ENCODE peak calls at places on chromosomes 1 and 21, in nine cellular contexts. One of them, this sample, is unnamed.

GRCh38 chr1:99457381-99458165 is 188.3 kb upstream of the PALMD start:
- DNase-seq in GM13977: no peak
- DNase-seq in brain microvascular endothelial cell: peak; percentile 77
- DNase-seq in IMR-90: peak; percentile 89
- DNase-seq in OCI-LY7: no peak
- DNase-seq in CD4-positive, alpha-beta T cell: no peak
- DNase-seq in HFF-Myc: peak; percentile 75
- DNase-seq in AG09319: no peak
- DNase-seq in SK-N-SH: peak; percentile 27
- DNase-seq in this sample: no peak

GRCh38 chr1:233299450-233299849 is 3.9 kb upstream of the PCNX2 start:
- DNase-seq in brain microvascular endothelial cell: no peak
- DNase-seq in CD4-positive, alpha-beta T cell: no peak
- DNase-seq in HFF-Myc: no peak
- DNase-seq in AG09319: no peak
- DNase-seq in SK-N-SH: no peak
- DNase-seq in IMR-90: no peak
- DNase-seq in GM13977: no peak
- DNase-seq in OCI-LY7: no peak
- DNase-seq in this sample: no peak

GRCh38 chr21:42199488-42200463 is 19.2 kb upstream of the ABCG1 start:
- DNase-seq in SK-N-SH: no peak
- DNase-seq in HFF-Myc: peak; percentile 14
- DNase-seq in brain microvascular endothelial cell: peak; percentile 9
- DNase-seq in OCI-LY7: peak; percentile 79
- DNase-seq in CD4-positive, alpha-beta T cell: no peak
- DNase-seq in IMR-90: peak; percentile 77
- DNase-seq in GM13977: no peak
- DNase-seq in AG09319: peak; percentile 20
- DNase-seq in this sample: no peak

GRCh38 chr1:18597159-18598042 is 33.2 kb upstream of the PAX7 start:
- DNase-seq in brain microvascular endothelial cell: peak; percentile 25
- DNase-seq in IMR-90: peak; percentile 25
- DNase-seq in OCI-LY7: peak; percentile 51
- DNase-seq in GM13977: peak; percentile 64
- DNase-seq in HFF-Myc: no peak
- DNase-seq in AG09319: no peak
- DNase-seq in SK-N-SH: peak; percentile 77
- DNase-seq in CD4-positive, alpha-beta T cell: peak; percentile 45
- DNase-seq in this sample: peak; percentile 57

GRCh38 chr1:225509376-225509707 is 81.5 kb upstream of the LBR start:
- DNase-seq in HFF-Myc: no peak
- DNase-seq in SK-N-SH: no peak
- DNase-seq in AG09319: no peak
- DNase-seq in OCI-LY7: no peak
- DNase-seq in CD4-positive, alpha-beta T cell: no peak
- DNase-seq in GM13977: no peak
- DNase-seq in IMR-90: no peak
- DNase-seq in brain microvascular endothelial cell: no peak
- DNase-seq in this sample: no peak

GRCh38 chr1:72397786-72398185 is 115.4 kb upstream of the NEGR1 start:
- DNase-seq in HFF-Myc: peak; percentile 75
- DNase-seq in GM13977: no peak
- DNase-seq in brain microvascular endothelial cell: peak; percentile 90
- DNase-seq in SK-N-SH: no peak
- DNase-seq in CD4-positive, alpha-beta T cell: no peak
- DNase-seq in AG09319: peak; percentile 55
- DNase-seq in IMR-90: peak; percentile 74
- DNase-seq in OCI-LY7: no peak
- DNase-seq in this sample: no peak

GRCh38 chr1:24867064-24867870 is 62.8 kb downstream of the RUNX3 start:
- DNase-seq in SK-N-SH: no peak
- DNase-seq in GM13977: no peak
- DNase-seq in HFF-Myc: no peak
- DNase-seq in AG09319: no peak
- DNase-seq in CD4-positive, alpha-beta T cell: no peak
- DNase-seq in OCI-LY7: no peak
- DNase-seq in brain microvascular endothelial cell: no peak
- DNase-seq in IMR-90: no peak
- DNase-seq in this sample: no peak

GRCh38 chr1:1543706-1544099 is 3.3 kb upstream of the TMEM240 start:
- DNase-seq in SK-N-SH: peak; percentile 58
- DNase-seq in AG09319: no peak
- DNase-seq in GM13977: no peak
- DNase-seq in CD4-positive, alpha-beta T cell: no peak
- DNase-seq in IMR-90: no peak
- DNase-seq in HFF-Myc: no peak
- DNase-seq in OCI-LY7: no peak
- DNase-seq in brain microvascular endothelial cell: no peak
- DNase-seq in this sample: no peak

GRCh38 chr1:3568815-3569435 is 42.4 kb downstream of the MEGF6 start:
- DNase-seq in brain microvascular endothelial cell: no peak
- DNase-seq in SK-N-SH: no peak
- DNase-seq in AG09319: no peak
- DNase-seq in IMR-90: no peak
- DNase-seq in HFF-Myc: no peak
- DNase-seq in CD4-positive, alpha-beta T cell: no peak
- DNase-seq in OCI-LY7: no peak
- DNase-seq in GM13977: no peak
- DNase-seq in this sample: no peak

GRCh38 chr1:203202431-203203245 is 16.1 kb upstream of the CHI3L1 start:
- DNase-seq in CD4-positive, alpha-beta T cell: no peak
- DNase-seq in AG09319: peak; percentile 79
- DNase-seq in brain microvascular endothelial cell: peak; percentile 9
- DNase-seq in SK-N-SH: no peak
- DNase-seq in GM13977: no peak
- DNase-seq in IMR-90: peak; percentile 90
- DNase-seq in OCI-LY7: no peak
- DNase-seq in HFF-Myc: peak; percentile 27
- DNase-seq in this sample: no peak

GRCh38 chr21:41901782-41902181 is 22.6 kb upstream of the PRDM15 start:
- DNase-seq in SK-N-SH: no peak
- DNase-seq in AG09319: no peak
- DNase-seq in brain microvascular endothelial cell: no peak
- DNase-seq in OCI-LY7: no peak
- DNase-seq in CD4-positive, alpha-beta T cell: no peak
- DNase-seq in GM13977: no peak
- DNase-seq in HFF-Myc: no peak
- DNase-seq in IMR-90: no peak
- DNase-seq in this sample: no peak

GRCh38 chr1:219529116-219529515 is 83.8 kb downstream of the ZC3H11B start:
- DNase-seq in GM13977: no peak
- DNase-seq in CD4-positive, alpha-beta T cell: no peak
- DNase-seq in IMR-90: no peak
- DNase-seq in HFF-Myc: peak; percentile 14
- DNase-seq in brain microvascular endothelial cell: no peak
- DNase-seq in AG09319: no peak
- DNase-seq in SK-N-SH: no peak
- DNase-seq in OCI-LY7: no peak
- DNase-seq in this sample: no peak

GRCh38 chr1:172834609-172835008 is 175.7 kb downstream of the FASLG start:
- DNase-seq in brain microvascular endothelial cell: no peak
- DNase-seq in OCI-LY7: no peak
- DNase-seq in HFF-Myc: no peak
- DNase-seq in AG09319: no peak
- DNase-seq in IMR-90: no peak
- DNase-seq in GM13977: no peak
- DNase-seq in CD4-positive, alpha-beta T cell: no peak
- DNase-seq in SK-N-SH: no peak
- DNase-seq in this sample: no peak

GRCh38 chr1:6108937-6109636 is 63.4 kb downstream of the KCNAB2 start:
- DNase-seq in GM13977: peak; percentile 85
- DNase-seq in OCI-LY7: peak; percentile 43
- DNase-seq in SK-N-SH: peak; percentile 83
- DNase-seq in HFF-Myc: no peak
- DNase-seq in CD4-positive, alpha-beta T cell: no peak
- DNase-seq in IMR-90: peak; percentile 40
- DNase-seq in brain microvascular endothelial cell: peak; percentile 33
- DNase-seq in AG09319: no peak
- DNase-seq in this sample: peak; percentile 74

DNA sequence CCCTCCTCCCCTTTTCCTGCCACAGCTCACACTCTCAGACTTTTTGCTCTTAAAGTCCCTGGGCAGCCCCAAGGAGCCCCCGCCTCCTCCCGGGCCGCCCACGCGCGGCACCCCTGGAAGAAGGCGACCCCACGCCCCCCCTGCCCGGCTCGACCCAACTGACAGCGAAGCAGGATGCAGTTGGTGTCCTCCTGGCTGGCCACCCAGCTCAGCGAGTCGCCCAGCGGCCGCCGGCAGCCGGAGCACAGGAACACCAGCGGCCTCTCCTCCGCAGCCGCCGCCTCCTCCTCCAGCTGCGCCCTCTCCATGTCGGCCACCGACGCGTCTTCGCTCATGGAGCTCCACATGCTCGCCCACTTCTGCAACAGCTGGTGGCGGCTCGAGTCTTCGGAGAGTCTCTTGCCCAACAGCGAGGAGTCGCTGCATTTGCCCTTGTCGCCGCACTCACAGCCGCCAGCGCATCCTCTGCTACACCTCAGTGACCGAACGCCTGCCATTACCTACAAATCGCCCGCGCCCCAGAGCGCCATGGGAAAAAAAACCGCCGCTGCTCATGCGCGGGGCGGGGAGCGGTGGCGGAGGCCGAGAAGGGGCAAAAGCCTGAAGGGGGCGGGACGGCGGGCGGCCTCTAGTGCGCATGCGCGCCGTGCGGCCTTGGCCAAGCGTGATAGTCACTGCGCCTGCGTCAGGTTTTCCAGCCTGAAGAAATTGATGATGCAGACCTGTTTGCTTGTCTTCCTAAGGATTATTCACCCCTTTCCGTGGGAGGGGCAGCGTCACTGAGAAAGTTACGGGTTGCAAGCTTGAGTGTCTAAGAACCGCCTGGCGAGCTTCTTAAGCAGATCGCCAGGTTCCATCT is at the start of gene MIS18A:
- DNase-seq in IMR-90: peak; percentile 96
- DNase-seq in HFF-Myc: peak; percentile 81
- DNase-seq in brain microvascular endothelial cell: peak; percentile 97
- DNase-seq in AG09319: peak; percentile 84
- DNase-seq in OCI-LY7: peak; percentile 94
- DNase-seq in GM13977: peak; percentile 94
- DNase-seq in SK-N-SH: peak; percentile 98
- DNase-seq in CD4-positive, alpha-beta T cell: peak; percentile 95
- DNase-seq in this sample: peak; percentile 97
- TF ChIP-seq CTCF in IMR-90: no peak
- TF ChIP-seq CTCF in HFF-Myc: no peak
- TF ChIP-seq CTCF in brain microvascular endothelial cell: no peak
- TF ChIP-seq CTCF in AG09319: no peak
- TF ChIP-seq CTCF in OCI-LY7: peak; percentile 17
- TF ChIP-seq CTCF in GM13977: no peak
- TF ChIP-seq CTCF in SK-N-SH: no peak
- TF ChIP-seq CTCF in CD4-positive, alpha-beta T cell: no peak
- TF ChIP-seq CTCF in this sample: no peak

GRCh38 chr1:150165622-150166612 is 16.2 kb downstream of the PLEKHO1 start:
- DNase-seq in AG09319: no peak
- DNase-seq in IMR-90: peak; percentile 55
- DNase-seq in brain microvascular endothelial cell: peak; percentile 50
- DNase-seq in OCI-LY7: peak; percentile 78
- DNase-seq in SK-N-SH: peak; percentile 71
- DNase-seq in CD4-positive, alpha-beta T cell: peak; percentile 48
- DNase-seq in GM13977: peak; percentile 61
- DNase-seq in HFF-Myc: no peak
- DNase-seq in this sample: peak; percentile 65
- TF ChIP-seq CTCF in AG09319: peak; percentile 76
- TF ChIP-seq CTCF in IMR-90: peak; percentile 73
- TF ChIP-seq CTCF in brain microvascular endothelial cell: peak; percentile 90
- TF ChIP-seq CTCF in OCI-LY7: peak; percentile 95
- TF ChIP-seq CTCF in SK-N-SH: peak; percentile 82
- TF ChIP-seq CTCF in CD4-positive, alpha-beta T cell: peak; percentile 73
- TF ChIP-seq CTCF in GM13977: peak; percentile 88
- TF ChIP-seq CTCF in HFF-Myc: peak; percentile 77
- TF ChIP-seq CTCF in this sample: peak; percentile 74

GRCh38 chr1:8902765-8903164 is 24.3 kb upstream of the ENO1 start:
- DNase-seq in GM13977: no peak
- DNase-seq in SK-N-SH: no peak
- DNase-seq in AG09319: no peak
- DNase-seq in IMR-90: peak; percentile 34
- DNase-seq in OCI-LY7: no peak
- DNase-seq in HFF-Myc: no peak
- DNase-seq in CD4-positive, alpha-beta T cell: no peak
- DNase-seq in brain microvascular endothelial cell: no peak
- DNase-seq in this sample: no peak
- TF ChIP-seq CTCF in GM13977: no peak
- TF ChIP-seq CTCF in SK-N-SH: peak; percentile 36
- TF ChIP-seq CTCF in AG09319: peak; percentile 12
- TF ChIP-seq CTCF in IMR-90: peak; percentile 33
- TF ChIP-seq CTCF in OCI-LY7: no peak
- TF ChIP-seq CTCF in HFF-Myc: peak; percentile 26
- TF ChIP-seq CTCF in CD4-positive, alpha-beta T cell: no peak
- TF ChIP-seq CTCF in brain microvascular endothelial cell: peak; percentile 38
- TF ChIP-seq CTCF in this sample: no peak

GRCh38 chr1:28035420-28035819 is 53.0 kb downstream of the EYA3 start:
- DNase-seq in OCI-LY7: peak; percentile 56
- DNase-seq in SK-N-SH: no peak
- DNase-seq in CD4-positive, alpha-beta T cell: no peak
- DNase-seq in AG09319: no peak
- DNase-seq in brain microvascular endothelial cell: no peak
- DNase-seq in GM13977: no peak
- DNase-seq in HFF-Myc: no peak
- DNase-seq in IMR-90: no peak
- DNase-seq in this sample: no peak

GRCh38 chr1:28037946-28038345 is 50.5 kb downstream of the EYA3 start:
- DNase-seq in brain microvascular endothelial cell: no peak
- DNase-seq in HFF-Myc: no peak
- DNase-seq in AG09319: no peak
- DNase-seq in OCI-LY7: no peak
- DNase-seq in GM13977: no peak
- DNase-seq in IMR-90: no peak
- DNase-seq in SK-N-SH: no peak
- DNase-seq in CD4-positive, alpha-beta T cell: no peak
- DNase-seq in this sample: no peak

GRCh38 chr1:28031173-28031572 is 57.2 kb downstream of the EYA3 start:
- DNase-seq in CD4-positive, alpha-beta T cell: no peak
- DNase-seq in brain microvascular endothelial cell: no peak
- DNase-seq in HFF-Myc: no peak
- DNase-seq in SK-N-SH: no peak
- DNase-seq in IMR-90: peak; percentile 27
- DNase-seq in OCI-LY7: no peak
- DNase-seq in GM13977: no peak
- DNase-seq in AG09319: no peak
- DNase-seq in this sample: no peak

GRCh38 chr1:28039341-28039740 is 49.1 kb downstream of the EYA3 start:
- DNase-seq in GM13977: no peak
- DNase-seq in brain microvascular endothelial cell: no peak
- DNase-seq in HFF-Myc: no peak
- DNase-seq in AG09319: no peak
- DNase-seq in OCI-LY7: no peak
- DNase-seq in SK-N-SH: no peak
- DNase-seq in CD4-positive, alpha-beta T cell: no peak
- DNase-seq in IMR-90: peak; percentile 27
- DNase-seq in this sample: no peak

DNA sequence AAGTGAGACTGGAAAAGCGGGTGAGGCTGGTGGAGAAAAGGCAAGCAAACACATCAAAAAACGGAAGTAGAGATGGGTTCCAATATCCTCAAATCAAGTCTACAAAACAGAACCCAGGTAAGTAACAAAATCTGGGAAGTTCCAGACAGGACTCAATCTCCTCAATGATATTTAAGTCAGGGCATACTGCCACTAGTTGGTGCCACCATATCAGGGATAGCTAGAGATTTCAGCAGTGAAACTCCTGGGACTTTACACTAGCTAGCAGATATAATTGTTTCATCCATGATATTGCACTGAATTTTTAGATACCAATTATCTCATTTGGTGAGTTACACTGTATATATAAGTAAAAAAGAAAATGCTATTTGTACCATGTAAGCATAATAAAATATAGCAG is 52.0 kb downstream of the EYA3 start:
- DNase-seq in HFF-Myc: no peak
- DNase-seq in OCI-LY7: peak; percentile 33
- DNase-seq in SK-N-SH: no peak
- DNase-seq in IMR-90: no peak
- DNase-seq in GM13977: no peak
- DNase-seq in CD4-positive, alpha-beta T cell: no peak
- DNase-seq in AG09319: no peak
- DNase-seq in brain microvascular endothelial cell: no peak
- DNase-seq in this sample: no peak
- TF ChIP-seq CTCF in HFF-Myc: no peak
- TF ChIP-seq CTCF in OCI-LY7: peak; percentile 72
- TF ChIP-seq CTCF in SK-N-SH: peak; percentile 18
- TF ChIP-seq CTCF in IMR-90: no peak
- TF ChIP-seq CTCF in GM13977: no peak
- TF ChIP-seq CTCF in CD4-positive, alpha-beta T cell: no peak
- TF ChIP-seq CTCF in AG09319: no peak
- TF ChIP-seq CTCF in brain microvascular endothelial cell: peak; percentile 15
- TF ChIP-seq CTCF in this sample: no peak